ENCODE peak calls at places on chromosomes 16 and 17, in nine cellular contexts. T is ascending aorta, C is HCT116, U is endothelial cell of umbilical vein, A is PC-9, J is OCI-LY7, Y is DND-41, R is neural progenitor cell, H is heart left ventricle. Q is an unnamed sample.

GRCh38 chr17:47864791-47865216 is 13.8 kb upstream of the SP6 start:
- DNase-seq in H (no peak), C (no peak), R (no peak), A (peak), Y (no peak), T (no peak), J (no peak), U (no peak), Q (peak)

GRCh38 chr16:11665071-11665491 is 3.2 kb upstream of the SNN start:
- DNase-seq in U (no peak), R (peak), A (no peak), Y (peak), C (no peak), J (peak), T (no peak), H (no peak), Q (no peak)

GRCh38 chr17:8365143-8365542 is 11.4 kb downstream of the KRABD2 start:
- DNase-seq in J (no peak), U (peak), R (no peak), H (no peak), Y (no peak), T (no peak), A (peak), C (no peak), Q (no peak)

GRCh38 chr17:6755731-6756184 is at the start of gene XAF1:
- DNase-seq in Y (peak), T (no peak), C (no peak), H (peak), A (no peak), J (peak), R (no peak), U (peak), Q (peak)

GRCh38 chr16:3606441-3606840 is 5.0 kb downstream of the SLX4 start:
- DNase-seq in H (no peak), U (no peak), T (peak), C (no peak), A (no peak), R (no peak), J (no peak), Y (no peak), Q (no peak)

GRCh38 chr17:9115446-9116265 is 94.3 kb downstream of the NTN1 start:
- DNase-seq in U (peak), Y (no peak), R (peak), J (no peak), H (peak), T (peak), C (no peak), A (no peak), Q (no peak)

GRCh38 chr17:79812206-79812968 is 15.5 kb upstream of the CBX8 start:
- DNase-seq in C (no peak), T (no peak), H (no peak), R (peak), U (no peak), Y (no peak), A (no peak), J (no peak), Q (no peak)

GRCh38 chr17:78300962-78301820 is 58.7 kb downstream of the SOCS3 start:
- DNase-seq in C (peak), T (no peak), Y (no peak), H (no peak), A (no peak), J (no peak), R (no peak), U (no peak), Q (peak)

GRCh38 chr17:35540589-35541404 is 3.3 kb upstream of the SLFN12L start:
- DNase-seq in T (peak), Y (peak), C (no peak), J (peak), A (no peak), U (peak), H (peak), R (no peak), Q (peak)

GRCh38 chr17:4176803-4177472 is 33.9 kb downstream of the CYB5D2 start:
- DNase-seq in A (no peak), Y (no peak), U (no peak), T (no peak), H (no peak), R (no peak), J (no peak), C (no peak), Q (no peak)

GRCh38 chr17:7873051-7873450 is 15.2 kb downstream of the CYB5D1 start:
- DNase-seq in C (no peak), H (no peak), A (no peak), Y (no peak), J (no peak), T (no peak), R (peak), U (no peak), Q (no peak)

GRCh38 chr16:4091638-4092037 is 24.6 kb downstream of the ADCY9 start:
- DNase-seq in Y (no peak), T (no peak), J (no peak), U (no peak), C (no peak), R (no peak), A (no peak), H (no peak), Q (no peak)

GRCh38 chr16:19130852-19131808 is 17.4 kb downstream of the ITPRIPL2 start:
- DNase-seq in H (peak), A (peak), T (no peak), U (peak), J (peak), R (no peak), C (no peak), Y (peak), Q (no peak)

GRCh38 chr17:81418710-81419332 is 23.6 kb downstream of the BAHCC1 start:
- DNase-seq in R (no peak), J (no peak), T (no peak), C (no peak), U (no peak), H (no peak), Y (no peak), A (no peak), Q (no peak)

GRCh38 chr16:83781-84615 is 6.0 kb downstream of the MPG start:
- DNase-seq in U (peak), H (no peak), A (no peak), C (no peak), Y (peak), J (peak), R (no peak), T (no peak), Q (no peak)

GRCh38 chr16:69286941-69287713 is 24.0 kb upstream of the VPS4A start:
- DNase-seq in A (peak), H (no peak), R (peak), J (peak), T (peak), U (peak), Y (peak), C (peak), Q (peak)

GRCh38 chr16:66152841-66153525 is 213.5 kb upstream of the CDH5 start:
- DNase-seq in C (no peak), U (no peak), Y (no peak), A (no peak), J (no peak), T (no peak), R (no peak), H (no peak), Q (no peak)

GRCh38 chr17:73545633-73546032 is 98.6 kb downstream of the SDK2 start:
- DNase-seq in A (no peak), Y (no peak), U (no peak), T (no peak), H (no peak), C (no peak), J (no peak), R (no peak), Q (no peak)

GRCh38 chr16:23691483-23692189 is 12.9 kb downstream of the PLK1 start:
- DNase-seq in T (no peak), H (no peak), A (peak), U (no peak), C (no peak), Y (no peak), J (no peak), R (no peak), Q (peak)

GRCh38 chr17:58249270-58250133 is 11.1 kb downstream of the LPO start:
- DNase-seq in J (peak), C (peak), Y (peak), R (peak), U (peak), H (peak), A (no peak), T (peak), Q (peak)

GRCh38 chr16:87608400-87608985 is 6.2 kb downstream of the JPH3 start:
- DNase-seq in H (peak), T (no peak), A (no peak), R (peak), J (peak), U (peak), Y (peak), C (no peak), Q (peak)

GRCh38 chr16:14502932-14503741 is 126.9 kb downstream of the PARN start:
- DNase-seq in U (no peak), Y (no peak), C (no peak), T (no peak), J (no peak), R (no peak), A (peak), H (no peak), Q (peak)

GRCh38 chr17:12282056-12282455 is 261.4 kb downstream of the MAP2K4 start:
- DNase-seq in Y (no peak), T (no peak), A (no peak), R (no peak), H (no peak), C (no peak), U (peak), J (no peak), Q (no peak)

GRCh38 chr17:81210466-81210865 is 12.3 kb downstream of the CEP131 start:
- DNase-seq in R (no peak), U (peak), C (no peak), A (no peak), Y (no peak), J (no peak), T (no peak), H (no peak), Q (no peak)

GRCh38 chr17:77507116-77507885 is 366.5 kb downstream of the SEC14L1 start:
- DNase-seq in T (no peak), C (no peak), H (no peak), Y (no peak), A (no peak), J (no peak), R (peak), U (no peak), Q (peak)

GRCh38 chr16:58755989-58756649 is 22.0 kb upstream of the GOT2 start:
- DNase-seq in Y (peak), T (peak), U (peak), C (peak), H (peak), R (peak), A (peak), J (peak), Q (peak)

GRCh38 chr16:53041196-53041977 is 11.3 kb downstream of the CHD9NB start:
- DNase-seq in J (no peak), R (peak), U (peak), Y (peak), T (no peak), A (peak), C (no peak), H (peak), Q (peak)

GRCh38 chr17:71472809-71473789 is 647.7 kb upstream of the SOX9 start:
- DNase-seq in Y (peak), C (peak), U (no peak), H (no peak), R (peak), T (no peak), J (peak), A (peak), Q (peak)

GRCh38 chr17:37299257-37299985 is 76.4 kb upstream of the C17orf78 start:
- DNase-seq in Y (no peak), J (no peak), A (no peak), C (no peak), H (no peak), U (peak), T (no peak), R (peak), Q (no peak)

GRCh38 chr16:88803264-88803987 is at the start of gene CDT1:
- DNase-seq in R (peak), T (peak), A (no peak), U (peak), Y (peak), C (peak), J (peak), H (peak), Q (peak)

GRCh38 chr17:6596076-6596475 is 39.7 kb upstream of the PITPNM3 start:
- DNase-seq in R (no peak), Y (no peak), U (no peak), J (no peak), T (no peak), C (no peak), A (no peak), H (no peak), Q (no peak)

GRCh38 chr17:76631821-76632565 is 11.6 kb downstream of the ST6GALNAC1 start:
- DNase-seq in J (no peak), A (peak), T (no peak), U (no peak), C (no peak), H (no peak), Y (no peak), R (no peak), Q (peak)

GRCh38 chr17:43517615-43518386 is 28.3 kb downstream of the ETV4 start:
- DNase-seq in R (no peak), T (no peak), H (no peak), Y (no peak), U (peak), A (no peak), C (no peak), J (no peak), Q (no peak)
- H3K27ac ChIP-seq in R (no peak), T (peak), H (peak), Y (no peak), U (peak), A (no peak), C (no peak), J (no peak), Q (no peak)

GRCh38 chr16:81259916-81260315 is 21.4 kb downstream of the BCO1 start:
- DNase-seq in C (no peak), J (no peak), H (no peak), A (no peak), R (no peak), Y (no peak), U (no peak), T (no peak), Q (no peak)

GRCh38 chr16:81265052-81265451 is 26.6 kb downstream of the BCO1 start:
- DNase-seq in H (no peak), A (no peak), T (no peak), Y (no peak), C (no peak), U (no peak), R (no peak), J (no peak), Q (no peak)

GRCh38 chr16:81264386-81264785 is 25.9 kb downstream of the BCO1 start:
- DNase-seq in R (no peak), T (no peak), C (no peak), A (no peak), Y (no peak), U (no peak), J (no peak), H (no peak), Q (no peak)

GRCh38 chr16:81263470-81264200 is 25.1 kb downstream of the BCO1 start:
- DNase-seq in R (no peak), J (no peak), U (peak), T (no peak), A (no peak), C (no peak), Y (no peak), H (peak), Q (no peak)

DNA sequence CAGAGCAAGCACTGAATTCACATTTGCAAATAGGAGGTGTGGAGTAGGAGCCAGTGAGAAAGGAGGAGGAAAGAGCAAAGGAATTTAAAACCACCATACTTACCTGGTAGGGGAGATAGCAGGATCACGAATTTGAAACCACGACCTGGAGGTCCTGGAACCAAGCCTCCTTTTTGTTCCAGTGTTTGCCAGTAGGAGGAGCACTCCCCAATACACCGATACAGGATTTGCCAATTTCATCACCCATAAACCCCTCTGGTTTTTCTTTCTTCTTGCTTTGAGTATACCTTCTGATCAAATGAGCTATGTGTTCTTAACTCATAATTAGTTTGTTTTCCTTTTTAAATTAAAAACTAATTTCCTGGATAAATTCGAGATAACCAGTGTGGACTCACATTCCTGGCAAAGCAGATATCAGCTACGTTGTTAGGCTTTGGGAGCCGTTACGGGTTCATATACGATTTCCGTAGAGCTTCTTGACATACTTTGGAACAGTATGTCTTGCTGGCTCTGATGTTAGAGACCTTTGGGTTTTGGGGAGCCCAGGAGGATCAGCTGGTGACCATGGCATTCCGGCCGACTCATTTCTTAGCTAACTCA is 22.7 kb downstream of the BCO1 start:
- DNase-seq in R (no peak), A (no peak), J (peak), H (no peak), U (peak), Y (peak), C (peak), T (no peak), Q (no peak)
- TF ChIP-seq CTCF in R (peak), A (peak), J (peak), H (peak), U (peak), Y (peak), C (peak), T (no peak), Q (peak)

GRCh38 chr16:79728923-79729240 is 128.3 kb upstream of the MAF start:
- DNase-seq in R (no peak), C (no peak), J (no peak), H (no peak), T (no peak), A (no peak), U (no peak), Y (no peak), Q (no peak)
- H3K27ac ChIP-seq in R (no peak), C (no peak), J (no peak), H (no peak), T (no peak), A (no peak), U (no peak), Y (no peak), Q (no peak)

DNA sequence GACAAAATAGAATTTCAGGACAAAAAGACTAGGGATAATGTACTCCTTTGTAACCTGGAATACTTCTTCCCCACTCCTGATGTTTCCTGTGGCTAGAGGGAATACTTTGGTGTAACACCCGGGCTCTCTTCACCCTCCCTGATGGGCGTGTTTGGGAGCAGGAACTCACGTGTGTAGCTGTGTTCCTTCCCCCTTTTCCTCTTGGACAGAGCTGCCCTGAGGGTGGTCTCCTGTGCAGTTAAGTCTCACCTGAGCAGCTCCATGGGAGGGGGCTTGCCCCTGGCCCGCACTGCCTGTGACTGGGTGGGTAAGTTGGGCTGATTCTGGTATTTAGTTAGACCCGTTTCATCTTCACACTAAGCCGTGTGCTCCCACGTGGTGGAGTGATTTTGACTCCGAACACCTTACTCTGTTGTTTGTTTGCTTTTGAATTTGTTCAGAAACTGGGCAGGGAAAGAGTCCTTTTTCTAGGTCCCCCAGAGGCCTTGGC is 87.9 kb downstream of the OR1D5 start:
- DNase-seq in H (no peak), Y (no peak), R (no peak), J (no peak), T (peak), C (peak), A (peak), U (no peak), Q (peak)
- TF ChIP-seq CTCF in H (no peak), Y (no peak), R (no peak), J (no peak), T (no peak), C (no peak), A (no peak), U (no peak), Q (no peak)

DNA sequence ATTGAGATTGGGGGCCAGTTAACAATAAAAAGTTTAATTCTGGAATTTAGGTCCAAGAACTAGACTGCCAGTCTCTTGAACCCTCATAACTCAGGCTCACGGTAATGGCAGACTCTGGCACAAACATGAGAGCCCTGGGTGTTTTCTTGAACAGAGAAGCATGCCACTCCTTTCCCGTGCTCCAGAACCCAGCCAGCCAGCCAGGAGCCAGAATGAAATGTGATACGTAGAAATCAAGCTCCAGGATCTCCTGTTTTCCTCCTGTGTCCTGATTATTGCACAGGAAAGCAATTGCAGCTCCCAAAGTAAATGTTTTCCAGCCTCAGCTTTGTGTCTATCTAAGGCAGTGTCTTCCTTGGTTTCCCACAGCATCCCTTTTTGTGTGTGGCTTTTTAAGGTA is 46.2 kb upstream of the NOL11 start:
- DNase-seq in U (peak), T (no peak), J (no peak), R (no peak), Y (no peak), H (no peak), A (no peak), C (no peak), Q (no peak)
- H3K27ac ChIP-seq in U (no peak), T (no peak), J (no peak), R (no peak), Y (no peak), H (peak), A (no peak), C (no peak), Q (no peak)

DNA sequence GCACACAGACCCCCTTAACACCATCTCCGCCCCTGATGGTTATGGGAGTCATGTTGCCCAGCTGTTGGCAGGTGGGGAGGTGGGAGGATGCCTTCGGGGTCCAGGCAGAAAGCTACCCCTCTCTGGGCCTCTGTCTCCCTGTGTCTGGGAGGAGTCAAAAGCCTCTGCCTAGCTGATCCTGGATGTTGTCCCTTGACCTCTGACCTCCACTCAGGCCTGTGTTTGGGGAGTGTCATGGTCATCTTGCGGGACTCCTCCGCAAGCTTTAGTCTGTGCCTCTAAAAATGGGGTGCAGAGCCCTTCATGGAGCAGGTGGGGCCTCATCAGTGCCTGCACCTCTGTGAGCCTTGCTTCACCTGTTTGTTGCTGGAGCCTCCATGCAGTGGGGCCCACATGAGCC is 3.8 kb downstream of the LLGL1 start:
- DNase-seq in T (no peak), R (no peak), A (no peak), H (no peak), C (no peak), Y (no peak), J (no peak), U (no peak), Q (no peak)
- TF ChIP-seq CTCF in T (no peak), R (no peak), A (no peak), H (no peak), C (no peak), Y (no peak), J (no peak), U (no peak), Q (no peak)

GRCh38 chr16:82651921-82652601 is 25.3 kb downstream of the CDH13 start:
- DNase-seq in H (no peak), Y (peak), C (no peak), J (peak), T (no peak), R (no peak), U (no peak), A (no peak), Q (no peak)
- H3K27ac ChIP-seq in H (no peak), Y (no peak), C (no peak), J (peak), T (no peak), R (no peak), U (no peak), A (no peak), Q (no peak)